ENCODE peak calls at places on chromosomes 12 and 14, in four cellular contexts. One of them, this sample, is unnamed.
A peak's percentile ranks its signal among the peaks of the same experiment; 100 is the strongest.

GRCh38 chr12:102962986-102963385 is 5.5 kb downstream of the ASCL1 start:
- DNase-seq in PC-9: no peak
- DNase-seq in AG10803: no peak
- DNase-seq in cardiac muscle cell: no peak
- DNase-seq in this sample: no peak

GRCh38 chr14:54136894-54137665 is 180.5 kb upstream of the BMP4 start:
- DNase-seq in PC-9: no peak
- DNase-seq in cardiac muscle cell: no peak
- DNase-seq in AG10803: no peak
- DNase-seq in this sample: no peak

GRCh38 chr12:132236129-132236929 is 92.1 kb downstream of the NOC4L start:
- DNase-seq in AG10803: no peak
- DNase-seq in PC-9: no peak
- DNase-seq in cardiac muscle cell: no peak
- DNase-seq in this sample: no peak

GRCh38 chr14:50520947-50521815 is 11.2 kb downstream of the MAP4K5 start:
- DNase-seq in cardiac muscle cell: no peak
- DNase-seq in PC-9: peak; percentile 36
- DNase-seq in AG10803: peak; percentile 74
- DNase-seq in this sample: peak; percentile 51

GRCh38 chr12:129903092-129903945 is 506 bp downstream of the TMEM132D start:
- DNase-seq in PC-9: no peak
- DNase-seq in AG10803: no peak
- DNase-seq in cardiac muscle cell: no peak
- DNase-seq in this sample: no peak

GRCh38 chr12:87679262-87679661 is 349.9 kb downstream of the C12orf50 start:
- DNase-seq in PC-9: no peak
- DNase-seq in AG10803: no peak
- DNase-seq in cardiac muscle cell: no peak
- DNase-seq in this sample: no peak

GRCh38 chr12:102950950-102951490 is 6.5 kb upstream of the ASCL1 start:
- DNase-seq in PC-9: no peak
- DNase-seq in AG10803: no peak
- DNase-seq in cardiac muscle cell: no peak
- DNase-seq in this sample: peak; percentile 16

GRCh38 chr12:59626382-59626781 is 30.6 kb downstream of the SLC16A7 start:
- DNase-seq in AG10803: peak; percentile 18
- DNase-seq in cardiac muscle cell: no peak
- DNase-seq in PC-9: no peak
- DNase-seq in this sample: no peak

GRCh38 chr14:85057266-85057665 is 472.7 kb upstream of the FLRT2 start:
- DNase-seq in AG10803: no peak
- DNase-seq in PC-9: no peak
- DNase-seq in cardiac muscle cell: no peak
- DNase-seq in this sample: no peak

GRCh38 chr12:69254046-69254445 is 14.7 kb downstream of the CPSF6 start:
- DNase-seq in AG10803: peak; percentile 53
- DNase-seq in PC-9: no peak
- DNase-seq in cardiac muscle cell: peak; percentile 59
- DNase-seq in this sample: peak; percentile 36

GRCh38 chr14:91348861-91349465 is 68.7 kb downstream of the CCDC88C start:
- DNase-seq in cardiac muscle cell: no peak
- DNase-seq in PC-9: no peak
- DNase-seq in AG10803: peak; percentile 28
- DNase-seq in this sample: no peak

GRCh38 chr14:54564799-54565235 is 2.1 kb upstream of the SAMD4A start:
- DNase-seq in cardiac muscle cell: no peak
- DNase-seq in AG10803: peak; percentile 68
- DNase-seq in PC-9: no peak
- DNase-seq in this sample: no peak

GRCh38 chr14:82642425-82642824 is 1108.8 kb upstream of the SEL1L start:
- DNase-seq in PC-9: peak; percentile 18
- DNase-seq in AG10803: no peak
- DNase-seq in cardiac muscle cell: peak; percentile 63
- DNase-seq in this sample: no peak

GRCh38 chr12:15546102-15546701 is 223.9 kb downstream of the PTPRO start:
- DNase-seq in cardiac muscle cell: no peak
- DNase-seq in PC-9: no peak
- DNase-seq in AG10803: no peak
- DNase-seq in this sample: peak; percentile 45

GRCh38 chr12:13100882-13101769 is 2.3 kb downstream of the GSG1 start:
- DNase-seq in PC-9: peak; percentile 99
- DNase-seq in AG10803: peak; percentile 95
- DNase-seq in cardiac muscle cell: peak; percentile 89
- DNase-seq in this sample: peak; percentile 89

GRCh38 chr12:67068204-67068731 is 200.9 kb upstream of the CAND1 start:
- DNase-seq in cardiac muscle cell: peak; percentile 45
- DNase-seq in AG10803: no peak
- DNase-seq in PC-9: peak; percentile 29
- DNase-seq in this sample: no peak

GRCh38 chr14:100824946-100825690 is 800 bp upstream of the MEG3 start:
- DNase-seq in PC-9: no peak
- DNase-seq in cardiac muscle cell: no peak
- DNase-seq in AG10803: no peak
- DNase-seq in this sample: no peak

GRCh38 chr14:51454351-51454750 is 197.4 kb upstream of the FRMD6 start:
- DNase-seq in PC-9: no peak
- DNase-seq in AG10803: no peak
- DNase-seq in cardiac muscle cell: no peak
- DNase-seq in this sample: no peak

GRCh38 chr14:101361451-101362433 is 199.6 kb upstream of the DIO3 start:
- DNase-seq in PC-9: no peak
- DNase-seq in AG10803: no peak
- DNase-seq in cardiac muscle cell: no peak
- DNase-seq in this sample: no peak

GRCh38 chr12:14315501-14315900 is 50.0 kb upstream of the ATF7IP start:
- DNase-seq in AG10803: no peak
- DNase-seq in cardiac muscle cell: no peak
- DNase-seq in PC-9: no peak
- DNase-seq in this sample: no peak

GRCh38 chr12:69345077-69345476 is 3.1 kb upstream of the LYZ start:
- DNase-seq in AG10803: no peak
- DNase-seq in PC-9: no peak
- DNase-seq in cardiac muscle cell: no peak
- DNase-seq in this sample: no peak

GRCh38 chr14:79009286-79009685 is 839.1 kb downstream of the NRXN3 start:
- DNase-seq in AG10803: no peak
- DNase-seq in cardiac muscle cell: no peak
- DNase-seq in PC-9: no peak
- DNase-seq in this sample: no peak

GRCh38 chr14:92985521-92985920 is 62.6 kb downstream of the CHGA start:
- DNase-seq in AG10803: no peak
- DNase-seq in cardiac muscle cell: no peak
- DNase-seq in PC-9: no peak
- DNase-seq in this sample: no peak

DNA sequence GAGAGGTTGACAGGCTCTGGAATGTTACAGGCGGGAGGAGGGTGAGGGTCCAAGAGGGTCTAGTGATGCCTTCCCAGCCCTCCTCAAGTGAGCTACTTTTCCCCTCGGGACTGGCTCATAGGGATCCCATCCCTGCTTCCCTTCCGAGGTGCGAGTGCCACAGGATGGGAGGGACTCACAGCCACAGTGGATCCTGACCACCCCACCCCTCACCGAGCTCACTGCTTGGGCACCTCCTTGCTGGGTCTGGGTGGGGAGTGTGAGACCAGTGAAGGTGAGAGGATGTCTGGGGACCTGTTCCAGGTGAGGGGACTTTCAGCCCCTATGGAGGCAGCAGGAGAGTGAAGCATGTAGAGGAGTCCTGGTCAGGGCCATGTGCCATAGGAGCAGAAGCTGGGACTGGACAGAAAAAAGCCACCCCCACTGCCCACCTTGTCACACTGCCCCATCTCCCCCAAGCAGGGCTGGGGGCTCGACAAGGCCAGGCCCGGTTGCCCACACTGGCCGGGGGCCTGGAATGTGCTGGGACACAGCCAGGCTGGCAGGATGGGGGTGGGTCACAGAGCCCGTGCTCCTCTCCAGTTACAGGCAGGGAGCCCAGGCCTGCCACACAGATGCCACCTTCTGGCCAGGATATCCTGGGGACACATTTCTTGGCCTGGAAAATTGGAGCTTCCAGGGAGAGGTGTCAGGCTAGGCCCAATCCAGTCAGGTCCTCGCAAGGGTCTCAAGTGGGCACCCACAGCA is 1.7 kb upstream of the TNS2 start:
- DNase-seq in cardiac muscle cell: no peak
- DNase-seq in PC-9: peak; percentile 70
- DNase-seq in AG10803: peak; percentile 44
- DNase-seq in this sample: no peak
- TF ChIP-seq CTCF in cardiac muscle cell: no peak
- TF ChIP-seq CTCF in PC-9: no peak
- TF ChIP-seq CTCF in AG10803: peak; percentile 12
- TF ChIP-seq CTCF in this sample: no peak

GRCh38 chr12:78004451-78005093 is 173.9 kb downstream of the NAV3 start:
- DNase-seq in PC-9: no peak
- DNase-seq in AG10803: peak; percentile 11
- DNase-seq in cardiac muscle cell: no peak
- DNase-seq in this sample: no peak

GRCh38 chr12:78005094-78005492 is 174.4 kb downstream of the NAV3 start:
- DNase-seq in PC-9: no peak
- DNase-seq in AG10803: no peak
- DNase-seq in cardiac muscle cell: no peak
- DNase-seq in this sample: no peak

GRCh38 chr12:78007173-78007572 is 176.5 kb downstream of the NAV3 start:
- DNase-seq in cardiac muscle cell: no peak
- DNase-seq in PC-9: no peak
- DNase-seq in AG10803: no peak
- DNase-seq in this sample: no peak

GRCh38 chr12:77999074-77999715 is 168.5 kb downstream of the NAV3 start:
- DNase-seq in PC-9: no peak
- DNase-seq in AG10803: no peak
- DNase-seq in cardiac muscle cell: no peak
- DNase-seq in this sample: peak; percentile 7

GRCh38 chr12:78002878-78003277 is 172.2 kb downstream of the NAV3 start:
- DNase-seq in PC-9: no peak
- DNase-seq in cardiac muscle cell: no peak
- DNase-seq in AG10803: peak; percentile 11
- DNase-seq in this sample: no peak
- TF ChIP-seq CTCF in PC-9: no peak
- TF ChIP-seq CTCF in cardiac muscle cell: peak; percentile 16
- TF ChIP-seq CTCF in AG10803: no peak
- TF ChIP-seq CTCF in this sample: no peak

GRCh38 chr14:35261774-35262173 is 30.4 kb upstream of the PSMA6 start:
- DNase-seq in AG10803: peak; percentile 30
- DNase-seq in PC-9: no peak
- DNase-seq in cardiac muscle cell: no peak
- DNase-seq in this sample: no peak
- TF ChIP-seq CTCF in AG10803: peak; percentile 25
- TF ChIP-seq CTCF in PC-9: no peak
- TF ChIP-seq CTCF in cardiac muscle cell: no peak
- TF ChIP-seq CTCF in this sample: no peak

GRCh38 chr14:104076743-104077142 is 8.8 kb upstream of the ASPG start:
- DNase-seq in PC-9: no peak
- DNase-seq in AG10803: no peak
- DNase-seq in cardiac muscle cell: no peak
- DNase-seq in this sample: no peak

GRCh38 chr14:104073764-104074163 is 11.7 kb upstream of the ASPG start:
- DNase-seq in PC-9: no peak
- DNase-seq in cardiac muscle cell: no peak
- DNase-seq in AG10803: no peak
- DNase-seq in this sample: no peak

GRCh38 chr14:104078031-104078455 is 7.5 kb upstream of the ASPG start:
- DNase-seq in cardiac muscle cell: peak; percentile 93
- DNase-seq in PC-9: peak; percentile 85
- DNase-seq in AG10803: peak; percentile 80
- DNase-seq in this sample: peak; percentile 95

GRCh38 chr14:104072586-104072985 is 12.9 kb upstream of the ASPG start:
- DNase-seq in cardiac muscle cell: no peak
- DNase-seq in AG10803: no peak
- DNase-seq in PC-9: no peak
- DNase-seq in this sample: no peak

GRCh38 chr14:104075530-104076151 is 9.9 kb upstream of the ASPG start:
- DNase-seq in cardiac muscle cell: no peak
- DNase-seq in AG10803: no peak
- DNase-seq in PC-9: no peak
- DNase-seq in this sample: peak; percentile 18
- TF ChIP-seq CTCF in cardiac muscle cell: peak; percentile 47
- TF ChIP-seq CTCF in AG10803: peak; percentile 39
- TF ChIP-seq CTCF in PC-9: peak; percentile 64
- TF ChIP-seq CTCF in this sample: no peak

GRCh38 chr14:77707355-77707723 is 484 bp downstream of the ALKBH1 start:
- DNase-seq in cardiac muscle cell: no peak
- DNase-seq in AG10803: peak; percentile 54
- DNase-seq in PC-9: peak; percentile 36
- DNase-seq in this sample: peak; percentile 30
- TF ChIP-seq CTCF in cardiac muscle cell: peak; percentile 43
- TF ChIP-seq CTCF in AG10803: peak; percentile 57
- TF ChIP-seq CTCF in PC-9: peak; percentile 62
- TF ChIP-seq CTCF in this sample: no peak

DNA sequence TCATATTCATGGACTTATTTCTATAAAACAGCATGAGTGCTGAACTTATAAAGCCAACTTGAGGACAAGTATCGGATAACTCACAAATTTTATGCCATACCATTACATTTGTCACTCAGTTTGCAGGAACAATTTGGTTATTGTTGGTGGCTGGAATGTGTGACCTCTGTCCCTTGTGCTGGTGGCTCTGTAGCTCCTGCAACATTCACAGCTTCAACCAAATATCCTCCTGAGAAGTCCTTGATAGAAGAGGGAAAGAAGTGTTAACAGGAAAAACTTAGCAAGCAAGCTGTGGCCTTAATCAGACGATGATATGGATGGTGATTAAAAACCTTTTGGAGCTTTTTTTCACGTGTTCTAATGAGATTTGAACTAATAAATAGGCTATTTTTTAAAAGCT is 61.0 kb upstream of the DNM1L start:
- DNase-seq in PC-9: no peak
- DNase-seq in AG10803: no peak
- DNase-seq in cardiac muscle cell: no peak
- DNase-seq in this sample: no peak
- TF ChIP-seq CTCF in PC-9: no peak
- TF ChIP-seq CTCF in AG10803: no peak
- TF ChIP-seq CTCF in cardiac muscle cell: no peak
- TF ChIP-seq CTCF in this sample: no peak

This sample was measured in GM20000.